ENCODE peak calls at places on chromosomes 13 and 19, in four cellular contexts. One of them, this sample, is unnamed.

GRCh38 chr19:2426661-2427322 is 594 bp downstream of the TIMM13 start:
- DNase-seq in ascending aorta: no peak
- DNase-seq in pulmonary artery endothelial cell: no peak
- DNase-seq in activated T-helper 1 cell treated with anti-CD3 and anti-CD28 coated beads, Interleukin-12 subunit alpha, Interleukin-12 subunit beta, Interleukin-2, Interleukin-4 antibody, amounts not matched to agents 30 ng/mL and 10 ng/mL and 1 ng/mL, durations not matched to agents 14 hours and 24 hours and 36 hours: peak
- DNase-seq in this sample: no peak

GRCh38 chr19:38079926-38080380 is 144.1 kb downstream of the DPF1 start:
- DNase-seq in ascending aorta: no peak
- DNase-seq in pulmonary artery endothelial cell: peak
- DNase-seq in activated T-helper 1 cell treated with anti-CD3 and anti-CD28 coated beads, Interleukin-12 subunit alpha, Interleukin-12 subunit beta, Interleukin-2, Interleukin-4 antibody, amounts not matched to agents 30 ng/mL and 10 ng/mL and 1 ng/mL, durations not matched to agents 14 hours and 24 hours and 36 hours: no peak
- DNase-seq in this sample: no peak

GRCh38 chr13:97346561-97347254 is 87.3 kb upstream of the RAP2A start:
- DNase-seq in ascending aorta: no peak
- DNase-seq in pulmonary artery endothelial cell: no peak
- DNase-seq in activated T-helper 1 cell treated with anti-CD3 and anti-CD28 coated beads, Interleukin-12 subunit alpha, Interleukin-12 subunit beta, Interleukin-2, Interleukin-4 antibody, amounts not matched to agents 30 ng/mL and 10 ng/mL and 1 ng/mL, durations not matched to agents 14 hours and 24 hours and 36 hours: no peak
- DNase-seq in this sample: no peak

GRCh38 chr13:33316890-33317289 is 31.3 kb upstream of the STARD13 start:
- DNase-seq in ascending aorta: no peak
- DNase-seq in pulmonary artery endothelial cell: no peak
- DNase-seq in activated T-helper 1 cell treated with anti-CD3 and anti-CD28 coated beads, Interleukin-12 subunit alpha, Interleukin-12 subunit beta, Interleukin-2, Interleukin-4 antibody, amounts not matched to agents 30 ng/mL and 10 ng/mL and 1 ng/mL, durations not matched to agents 14 hours and 24 hours and 36 hours: no peak
- DNase-seq in this sample: no peak

GRCh38 chr13:50366488-50367174 is 351.4 kb downstream of the KCNRG start:
- DNase-seq in ascending aorta: no peak
- DNase-seq in pulmonary artery endothelial cell: no peak
- DNase-seq in activated T-helper 1 cell treated with anti-CD3 and anti-CD28 coated beads, Interleukin-12 subunit alpha, Interleukin-12 subunit beta, Interleukin-2, Interleukin-4 antibody, amounts not matched to agents 30 ng/mL and 10 ng/mL and 1 ng/mL, durations not matched to agents 14 hours and 24 hours and 36 hours: peak
- DNase-seq in this sample: no peak

GRCh38 chr19:29040951-29041350 is 172.0 kb downstream of the UQCRFS1 start:
- DNase-seq in ascending aorta: no peak
- DNase-seq in pulmonary artery endothelial cell: no peak
- DNase-seq in activated T-helper 1 cell treated with anti-CD3 and anti-CD28 coated beads, Interleukin-12 subunit alpha, Interleukin-12 subunit beta, Interleukin-2, Interleukin-4 antibody, amounts not matched to agents 30 ng/mL and 10 ng/mL and 1 ng/mL, durations not matched to agents 14 hours and 24 hours and 36 hours: no peak
- DNase-seq in this sample: no peak

GRCh38 chr13:40433577-40433976 is 232.9 kb downstream of the FOXO1 start:
- DNase-seq in ascending aorta: no peak
- DNase-seq in pulmonary artery endothelial cell: no peak
- DNase-seq in activated T-helper 1 cell treated with anti-CD3 and anti-CD28 coated beads, Interleukin-12 subunit alpha, Interleukin-12 subunit beta, Interleukin-2, Interleukin-4 antibody, amounts not matched to agents 30 ng/mL and 10 ng/mL and 1 ng/mL, durations not matched to agents 14 hours and 24 hours and 36 hours: no peak
- DNase-seq in this sample: no peak

GRCh38 chr13:35139591-35139990 is 197.5 kb downstream of the NBEA start:
- DNase-seq in ascending aorta: no peak
- DNase-seq in pulmonary artery endothelial cell: no peak
- DNase-seq in activated T-helper 1 cell treated with anti-CD3 and anti-CD28 coated beads, Interleukin-12 subunit alpha, Interleukin-12 subunit beta, Interleukin-2, Interleukin-4 antibody, amounts not matched to agents 30 ng/mL and 10 ng/mL and 1 ng/mL, durations not matched to agents 14 hours and 24 hours and 36 hours: no peak
- DNase-seq in this sample: no peak

GRCh38 chr13:92991687-92992086 is 234.9 kb upstream of the GPC6 start:
- DNase-seq in ascending aorta: no peak
- DNase-seq in pulmonary artery endothelial cell: no peak
- DNase-seq in activated T-helper 1 cell treated with anti-CD3 and anti-CD28 coated beads, Interleukin-12 subunit alpha, Interleukin-12 subunit beta, Interleukin-2, Interleukin-4 antibody, amounts not matched to agents 30 ng/mL and 10 ng/mL and 1 ng/mL, durations not matched to agents 14 hours and 24 hours and 36 hours: no peak
- DNase-seq in this sample: no peak

GRCh38 chr13:30927595-30927994 is 4.9 kb upstream of the TEX26 start:
- DNase-seq in ascending aorta: no peak
- DNase-seq in pulmonary artery endothelial cell: no peak
- DNase-seq in activated T-helper 1 cell treated with anti-CD3 and anti-CD28 coated beads, Interleukin-12 subunit alpha, Interleukin-12 subunit beta, Interleukin-2, Interleukin-4 antibody, amounts not matched to agents 30 ng/mL and 10 ng/mL and 1 ng/mL, durations not matched to agents 14 hours and 24 hours and 36 hours: no peak
- DNase-seq in this sample: no peak

GRCh38 chr19:1251503-1252220 is 3.3 kb downstream of the MIDN start:
- DNase-seq in ascending aorta: no peak
- DNase-seq in pulmonary artery endothelial cell: no peak
- DNase-seq in activated T-helper 1 cell treated with anti-CD3 and anti-CD28 coated beads, Interleukin-12 subunit alpha, Interleukin-12 subunit beta, Interleukin-2, Interleukin-4 antibody, amounts not matched to agents 30 ng/mL and 10 ng/mL and 1 ng/mL, durations not matched to agents 14 hours and 24 hours and 36 hours: peak
- DNase-seq in this sample: no peak

GRCh38 chr13:38135590-38135989 is 214.1 kb upstream of the UFM1 start:
- DNase-seq in ascending aorta: no peak
- DNase-seq in pulmonary artery endothelial cell: no peak
- DNase-seq in activated T-helper 1 cell treated with anti-CD3 and anti-CD28 coated beads, Interleukin-12 subunit alpha, Interleukin-12 subunit beta, Interleukin-2, Interleukin-4 antibody, amounts not matched to agents 30 ng/mL and 10 ng/mL and 1 ng/mL, durations not matched to agents 14 hours and 24 hours and 36 hours: no peak
- DNase-seq in this sample: no peak

GRCh38 chr19:54517483-54517882 is 14.9 kb downstream of the LAIR2 start:
- DNase-seq in ascending aorta: no peak
- DNase-seq in pulmonary artery endothelial cell: no peak
- DNase-seq in activated T-helper 1 cell treated with anti-CD3 and anti-CD28 coated beads, Interleukin-12 subunit alpha, Interleukin-12 subunit beta, Interleukin-2, Interleukin-4 antibody, amounts not matched to agents 30 ng/mL and 10 ng/mL and 1 ng/mL, durations not matched to agents 14 hours and 24 hours and 36 hours: peak
- DNase-seq in this sample: no peak

GRCh38 chr19:45010306-45010705 is 9.0 kb downstream of the RELB start:
- DNase-seq in ascending aorta: no peak
- DNase-seq in pulmonary artery endothelial cell: no peak
- DNase-seq in activated T-helper 1 cell treated with anti-CD3 and anti-CD28 coated beads, Interleukin-12 subunit alpha, Interleukin-12 subunit beta, Interleukin-2, Interleukin-4 antibody, amounts not matched to agents 30 ng/mL and 10 ng/mL and 1 ng/mL, durations not matched to agents 14 hours and 24 hours and 36 hours: no peak
- DNase-seq in this sample: no peak

GRCh38 chr19:38453596-38453995 is 20.1 kb downstream of the RYR1 start:
- DNase-seq in ascending aorta: no peak
- DNase-seq in pulmonary artery endothelial cell: no peak
- DNase-seq in activated T-helper 1 cell treated with anti-CD3 and anti-CD28 coated beads, Interleukin-12 subunit alpha, Interleukin-12 subunit beta, Interleukin-2, Interleukin-4 antibody, amounts not matched to agents 30 ng/mL and 10 ng/mL and 1 ng/mL, durations not matched to agents 14 hours and 24 hours and 36 hours: no peak
- DNase-seq in this sample: no peak

GRCh38 chr19:39602224-39602623 is at the start of gene LGALS13:
- DNase-seq in ascending aorta: no peak
- DNase-seq in pulmonary artery endothelial cell: no peak
- DNase-seq in activated T-helper 1 cell treated with anti-CD3 and anti-CD28 coated beads, Interleukin-12 subunit alpha, Interleukin-12 subunit beta, Interleukin-2, Interleukin-4 antibody, amounts not matched to agents 30 ng/mL and 10 ng/mL and 1 ng/mL, durations not matched to agents 14 hours and 24 hours and 36 hours: no peak
- DNase-seq in this sample: no peak

GRCh38 chr19:2524840-2525723 is 49.2 kb downstream of the GADD45B start:
- DNase-seq in ascending aorta: peak
- DNase-seq in pulmonary artery endothelial cell: no peak
- DNase-seq in activated T-helper 1 cell treated with anti-CD3 and anti-CD28 coated beads, Interleukin-12 subunit alpha, Interleukin-12 subunit beta, Interleukin-2, Interleukin-4 antibody, amounts not matched to agents 30 ng/mL and 10 ng/mL and 1 ng/mL, durations not matched to agents 14 hours and 24 hours and 36 hours: no peak
- DNase-seq in this sample: no peak

GRCh38 chr19:50489461-50490011 is 12.9 kb upstream of the GARIN5A start:
- DNase-seq in ascending aorta: no peak
- DNase-seq in pulmonary artery endothelial cell: no peak
- DNase-seq in activated T-helper 1 cell treated with anti-CD3 and anti-CD28 coated beads, Interleukin-12 subunit alpha, Interleukin-12 subunit beta, Interleukin-2, Interleukin-4 antibody, amounts not matched to agents 30 ng/mL and 10 ng/mL and 1 ng/mL, durations not matched to agents 14 hours and 24 hours and 36 hours: no peak
- DNase-seq in this sample: no peak

GRCh38 chr13:95858286-95859075 is 181.5 kb downstream of the DNAJC3 start:
- DNase-seq in ascending aorta: no peak
- DNase-seq in pulmonary artery endothelial cell: peak
- DNase-seq in activated T-helper 1 cell treated with anti-CD3 and anti-CD28 coated beads, Interleukin-12 subunit alpha, Interleukin-12 subunit beta, Interleukin-2, Interleukin-4 antibody, amounts not matched to agents 30 ng/mL and 10 ng/mL and 1 ng/mL, durations not matched to agents 14 hours and 24 hours and 36 hours: no peak
- DNase-seq in this sample: no peak

GRCh38 chr13:40070357-40070756 is 414.9 kb downstream of the COG6 start:
- DNase-seq in ascending aorta: no peak
- DNase-seq in pulmonary artery endothelial cell: no peak
- DNase-seq in activated T-helper 1 cell treated with anti-CD3 and anti-CD28 coated beads, Interleukin-12 subunit alpha, Interleukin-12 subunit beta, Interleukin-2, Interleukin-4 antibody, amounts not matched to agents 30 ng/mL and 10 ng/mL and 1 ng/mL, durations not matched to agents 14 hours and 24 hours and 36 hours: no peak
- DNase-seq in this sample: no peak

GRCh38 chr19:15551183-15552004 is 43.1 kb downstream of the CYP4F22 start:
- DNase-seq in ascending aorta: no peak
- DNase-seq in pulmonary artery endothelial cell: no peak
- DNase-seq in activated T-helper 1 cell treated with anti-CD3 and anti-CD28 coated beads, Interleukin-12 subunit alpha, Interleukin-12 subunit beta, Interleukin-2, Interleukin-4 antibody, amounts not matched to agents 30 ng/mL and 10 ng/mL and 1 ng/mL, durations not matched to agents 14 hours and 24 hours and 36 hours: peak
- DNase-seq in this sample: no peak

GRCh38 chr13:49441846-49442245 is 2.0 kb downstream of the CAB39L start:
- DNase-seq in ascending aorta: no peak
- DNase-seq in pulmonary artery endothelial cell: no peak
- DNase-seq in activated T-helper 1 cell treated with anti-CD3 and anti-CD28 coated beads, Interleukin-12 subunit alpha, Interleukin-12 subunit beta, Interleukin-2, Interleukin-4 antibody, amounts not matched to agents 30 ng/mL and 10 ng/mL and 1 ng/mL, durations not matched to agents 14 hours and 24 hours and 36 hours: no peak
- DNase-seq in this sample: no peak

GRCh38 chr19:56765107-56765506 is 75.4 kb downstream of the PEG3 start:
- DNase-seq in ascending aorta: no peak
- DNase-seq in pulmonary artery endothelial cell: no peak
- DNase-seq in activated T-helper 1 cell treated with anti-CD3 and anti-CD28 coated beads, Interleukin-12 subunit alpha, Interleukin-12 subunit beta, Interleukin-2, Interleukin-4 antibody, amounts not matched to agents 30 ng/mL and 10 ng/mL and 1 ng/mL, durations not matched to agents 14 hours and 24 hours and 36 hours: no peak
- DNase-seq in this sample: peak

GRCh38 chr13:43732726-43733125 is 54.0 kb downstream of the ENOX1 start:
- DNase-seq in ascending aorta: no peak
- DNase-seq in pulmonary artery endothelial cell: no peak
- DNase-seq in activated T-helper 1 cell treated with anti-CD3 and anti-CD28 coated beads, Interleukin-12 subunit alpha, Interleukin-12 subunit beta, Interleukin-2, Interleukin-4 antibody, amounts not matched to agents 30 ng/mL and 10 ng/mL and 1 ng/mL, durations not matched to agents 14 hours and 24 hours and 36 hours: no peak
- DNase-seq in this sample: no peak

GRCh38 chr19:32598022-32598421 is 17.0 kb downstream of the PDCD5 start:
- DNase-seq in ascending aorta: no peak
- DNase-seq in pulmonary artery endothelial cell: no peak
- DNase-seq in activated T-helper 1 cell treated with anti-CD3 and anti-CD28 coated beads, Interleukin-12 subunit alpha, Interleukin-12 subunit beta, Interleukin-2, Interleukin-4 antibody, amounts not matched to agents 30 ng/mL and 10 ng/mL and 1 ng/mL, durations not matched to agents 14 hours and 24 hours and 36 hours: no peak
- DNase-seq in this sample: no peak

GRCh38 chr13:74443623-74444022 is 309.4 kb upstream of the KLF12 start:
- DNase-seq in ascending aorta: no peak
- DNase-seq in pulmonary artery endothelial cell: no peak
- DNase-seq in activated T-helper 1 cell treated with anti-CD3 and anti-CD28 coated beads, Interleukin-12 subunit alpha, Interleukin-12 subunit beta, Interleukin-2, Interleukin-4 antibody, amounts not matched to agents 30 ng/mL and 10 ng/mL and 1 ng/mL, durations not matched to agents 14 hours and 24 hours and 36 hours: no peak
- DNase-seq in this sample: no peak

GRCh38 chr19:33339016-33339749 is 34.3 kb upstream of the CEBPG start:
- DNase-seq in ascending aorta: no peak
- DNase-seq in pulmonary artery endothelial cell: no peak
- DNase-seq in activated T-helper 1 cell treated with anti-CD3 and anti-CD28 coated beads, Interleukin-12 subunit alpha, Interleukin-12 subunit beta, Interleukin-2, Interleukin-4 antibody, amounts not matched to agents 30 ng/mL and 10 ng/mL and 1 ng/mL, durations not matched to agents 14 hours and 24 hours and 36 hours: no peak
- DNase-seq in this sample: no peak

GRCh38 chr19:45420871-45421270 is 2.8 kb downstream of the ERCC1 start:
- DNase-seq in ascending aorta: no peak
- DNase-seq in pulmonary artery endothelial cell: no peak
- DNase-seq in activated T-helper 1 cell treated with anti-CD3 and anti-CD28 coated beads, Interleukin-12 subunit alpha, Interleukin-12 subunit beta, Interleukin-2, Interleukin-4 antibody, amounts not matched to agents 30 ng/mL and 10 ng/mL and 1 ng/mL, durations not matched to agents 14 hours and 24 hours and 36 hours: no peak
- DNase-seq in this sample: no peak

GRCh38 chr19:42246869-42247630 is 4.6 kb upstream of the GSK3A start:
- DNase-seq in ascending aorta: no peak
- DNase-seq in pulmonary artery endothelial cell: no peak
- DNase-seq in activated T-helper 1 cell treated with anti-CD3 and anti-CD28 coated beads, Interleukin-12 subunit alpha, Interleukin-12 subunit beta, Interleukin-2, Interleukin-4 antibody, amounts not matched to agents 30 ng/mL and 10 ng/mL and 1 ng/mL, durations not matched to agents 14 hours and 24 hours and 36 hours: no peak
- DNase-seq in this sample: no peak

GRCh38 chr19:33303791-33304759 is 1.7 kb upstream of the CEBPA start:
- DNase-seq in ascending aorta: no peak
- DNase-seq in pulmonary artery endothelial cell: no peak
- DNase-seq in activated T-helper 1 cell treated with anti-CD3 and anti-CD28 coated beads, Interleukin-12 subunit alpha, Interleukin-12 subunit beta, Interleukin-2, Interleukin-4 antibody, amounts not matched to agents 30 ng/mL and 10 ng/mL and 1 ng/mL, durations not matched to agents 14 hours and 24 hours and 36 hours: no peak
- DNase-seq in this sample: no peak

GRCh38 chr13:106340249-106340648 is 195.2 kb downstream of the EFNB2 start:
- DNase-seq in ascending aorta: no peak
- DNase-seq in pulmonary artery endothelial cell: no peak
- DNase-seq in activated T-helper 1 cell treated with anti-CD3 and anti-CD28 coated beads, Interleukin-12 subunit alpha, Interleukin-12 subunit beta, Interleukin-2, Interleukin-4 antibody, amounts not matched to agents 30 ng/mL and 10 ng/mL and 1 ng/mL, durations not matched to agents 14 hours and 24 hours and 36 hours: no peak
- DNase-seq in this sample: no peak